ENCODE peak calls at places on chromosomes 16 and 17, in ten cellular contexts. One of them, this sample, is unnamed.

GRCh38 chr16:85884808-85885463 is 14.0 kb upstream of the IRF8 start:
- DNase-seq in CD4-positive, alpha-beta T cell: no peak
- DNase-seq in CD8-positive, alpha-beta T cell: no peak
- DNase-seq in nephron progenitor cell: no peak
- DNase-seq in AG04450: no peak
- DNase-seq in glutamatergic neuron: no peak
- DNase-seq in HFFc6: no peak
- DNase-seq in cardiac muscle cell: no peak
- DNase-seq in mucosa of descending colon: no peak
- DNase-seq in Panc1: no peak
- DNase-seq in this sample: no peak

GRCh38 chr16:85187002-85187401 is 74.7 kb upstream of the CIBAR2 start:
- DNase-seq in AG04450: no peak
- DNase-seq in HFFc6: peak
- DNase-seq in mucosa of descending colon: no peak
- DNase-seq in CD8-positive, alpha-beta T cell: no peak
- DNase-seq in Panc1: no peak
- DNase-seq in glutamatergic neuron: no peak
- DNase-seq in CD4-positive, alpha-beta T cell: no peak
- DNase-seq in nephron progenitor cell: no peak
- DNase-seq in cardiac muscle cell: no peak
- DNase-seq in this sample: no peak

GRCh38 chr17:62693616-62694415 is 66.3 kb downstream of the MRC2 start:
- DNase-seq in Panc1: no peak
- DNase-seq in AG04450: no peak
- DNase-seq in cardiac muscle cell: no peak
- DNase-seq in CD8-positive, alpha-beta T cell: no peak
- DNase-seq in nephron progenitor cell: no peak
- DNase-seq in mucosa of descending colon: no peak
- DNase-seq in CD4-positive, alpha-beta T cell: no peak
- DNase-seq in HFFc6: no peak
- DNase-seq in glutamatergic neuron: no peak
- DNase-seq in this sample: no peak

GRCh38 chr17:17042851-17043667 is 802 bp downstream of the MPRIP start:
- DNase-seq in glutamatergic neuron: peak
- DNase-seq in HFFc6: peak
- DNase-seq in AG04450: no peak
- DNase-seq in CD8-positive, alpha-beta T cell: peak
- DNase-seq in Panc1: no peak
- DNase-seq in mucosa of descending colon: peak
- DNase-seq in CD4-positive, alpha-beta T cell: no peak
- DNase-seq in nephron progenitor cell: peak
- DNase-seq in cardiac muscle cell: peak
- DNase-seq in this sample: no peak

GRCh38 chr17:16989230-16989952 is 17.5 kb upstream of the TNFRSF13B start:
- DNase-seq in Panc1: no peak
- DNase-seq in AG04450: no peak
- DNase-seq in glutamatergic neuron: no peak
- DNase-seq in CD4-positive, alpha-beta T cell: no peak
- DNase-seq in nephron progenitor cell: no peak
- DNase-seq in mucosa of descending colon: peak
- DNase-seq in cardiac muscle cell: no peak
- DNase-seq in CD8-positive, alpha-beta T cell: no peak
- DNase-seq in HFFc6: no peak
- DNase-seq in this sample: no peak

GRCh38 chr17:50541916-50542688 is 4.9 kb upstream of the SPATA20 start:
- DNase-seq in cardiac muscle cell: peak
- DNase-seq in AG04450: no peak
- DNase-seq in Panc1: no peak
- DNase-seq in glutamatergic neuron: peak
- DNase-seq in HFFc6: peak
- DNase-seq in CD8-positive, alpha-beta T cell: peak
- DNase-seq in nephron progenitor cell: peak
- DNase-seq in mucosa of descending colon: peak
- DNase-seq in CD4-positive, alpha-beta T cell: peak
- DNase-seq in this sample: peak

GRCh38 chr16:50683689-50684374 is 2.7 kb upstream of the SNX20 start:
- DNase-seq in AG04450: no peak
- DNase-seq in mucosa of descending colon: peak
- DNase-seq in Panc1: no peak
- DNase-seq in CD8-positive, alpha-beta T cell: peak
- DNase-seq in nephron progenitor cell: no peak
- DNase-seq in glutamatergic neuron: no peak
- DNase-seq in HFFc6: no peak
- DNase-seq in cardiac muscle cell: no peak
- DNase-seq in CD4-positive, alpha-beta T cell: no peak
- DNase-seq in this sample: no peak

GRCh38 chr17:76198702-76199101 is 41.6 kb downstream of the RNF157 start:
- DNase-seq in mucosa of descending colon: no peak
- DNase-seq in Panc1: no peak
- DNase-seq in CD8-positive, alpha-beta T cell: no peak
- DNase-seq in cardiac muscle cell: no peak
- DNase-seq in CD4-positive, alpha-beta T cell: no peak
- DNase-seq in glutamatergic neuron: no peak
- DNase-seq in HFFc6: no peak
- DNase-seq in AG04450: no peak
- DNase-seq in nephron progenitor cell: no peak
- DNase-seq in this sample: no peak

GRCh38 chr17:81683208-81683583 is 401 bp downstream of the ARL16 start:
- DNase-seq in glutamatergic neuron: peak
- DNase-seq in mucosa of descending colon: no peak
- DNase-seq in nephron progenitor cell: no peak
- DNase-seq in Panc1: no peak
- DNase-seq in CD8-positive, alpha-beta T cell: no peak
- DNase-seq in HFFc6: no peak
- DNase-seq in AG04450: no peak
- DNase-seq in cardiac muscle cell: no peak
- DNase-seq in CD4-positive, alpha-beta T cell: no peak
- DNase-seq in this sample: no peak

GRCh38 chr16:68233085-68233834 is 2.7 kb downstream of the ESRP2 start:
- DNase-seq in mucosa of descending colon: no peak
- DNase-seq in CD8-positive, alpha-beta T cell: no peak
- DNase-seq in HFFc6: no peak
- DNase-seq in Panc1: no peak
- DNase-seq in CD4-positive, alpha-beta T cell: no peak
- DNase-seq in glutamatergic neuron: no peak
- DNase-seq in AG04450: no peak
- DNase-seq in cardiac muscle cell: no peak
- DNase-seq in nephron progenitor cell: no peak
- DNase-seq in this sample: no peak

GRCh38 chr17:49822829-49823228 is 25.0 kb downstream of the TAC4 start:
- DNase-seq in cardiac muscle cell: peak
- DNase-seq in HFFc6: no peak
- DNase-seq in CD8-positive, alpha-beta T cell: no peak
- DNase-seq in CD4-positive, alpha-beta T cell: no peak
- DNase-seq in mucosa of descending colon: peak
- DNase-seq in Panc1: no peak
- DNase-seq in glutamatergic neuron: no peak
- DNase-seq in nephron progenitor cell: no peak
- DNase-seq in AG04450: peak
- DNase-seq in this sample: no peak

GRCh38 chr17:32588982-32589381 is 102.2 kb downstream of the CDK5R1 start:
- DNase-seq in mucosa of descending colon: no peak
- DNase-seq in cardiac muscle cell: no peak
- DNase-seq in Panc1: no peak
- DNase-seq in HFFc6: no peak
- DNase-seq in CD8-positive, alpha-beta T cell: no peak
- DNase-seq in glutamatergic neuron: no peak
- DNase-seq in nephron progenitor cell: no peak
- DNase-seq in CD4-positive, alpha-beta T cell: no peak
- DNase-seq in AG04450: no peak
- DNase-seq in this sample: no peak
- TF ChIP-seq CTCF in mucosa of descending colon: no peak
- TF ChIP-seq CTCF in cardiac muscle cell: peak
- TF ChIP-seq CTCF in Panc1: peak
- TF ChIP-seq CTCF in HFFc6: peak
- TF ChIP-seq CTCF in CD8-positive, alpha-beta T cell: no peak
- TF ChIP-seq CTCF in glutamatergic neuron: peak
- TF ChIP-seq CTCF in nephron progenitor cell: no peak
- TF ChIP-seq CTCF in CD4-positive, alpha-beta T cell: no peak
- TF ChIP-seq CTCF in AG04450: peak
- TF ChIP-seq CTCF in this sample: peak

GRCh38 chr17:57235124-57235523 is 21.2 kb upstream of the MSI2 start:
- DNase-seq in nephron progenitor cell: no peak
- DNase-seq in AG04450: no peak
- DNase-seq in Panc1: no peak
- DNase-seq in CD4-positive, alpha-beta T cell: no peak
- DNase-seq in mucosa of descending colon: no peak
- DNase-seq in cardiac muscle cell: no peak
- DNase-seq in HFFc6: no peak
- DNase-seq in CD8-positive, alpha-beta T cell: no peak
- DNase-seq in glutamatergic neuron: no peak
- DNase-seq in this sample: no peak

GRCh38 chr17:57228921-57229320 is 27.4 kb upstream of the MSI2 start:
- DNase-seq in nephron progenitor cell: no peak
- DNase-seq in Panc1: no peak
- DNase-seq in glutamatergic neuron: no peak
- DNase-seq in HFFc6: no peak
- DNase-seq in CD4-positive, alpha-beta T cell: no peak
- DNase-seq in mucosa of descending colon: no peak
- DNase-seq in CD8-positive, alpha-beta T cell: no peak
- DNase-seq in cardiac muscle cell: no peak
- DNase-seq in AG04450: no peak
- DNase-seq in this sample: no peak

GRCh38 chr17:57236686-57237299 is 19.5 kb upstream of the MSI2 start:
- DNase-seq in CD4-positive, alpha-beta T cell: no peak
- DNase-seq in CD8-positive, alpha-beta T cell: no peak
- DNase-seq in mucosa of descending colon: no peak
- DNase-seq in HFFc6: no peak
- DNase-seq in AG04450: no peak
- DNase-seq in Panc1: no peak
- DNase-seq in nephron progenitor cell: no peak
- DNase-seq in glutamatergic neuron: no peak
- DNase-seq in cardiac muscle cell: no peak
- DNase-seq in this sample: no peak

DNA sequence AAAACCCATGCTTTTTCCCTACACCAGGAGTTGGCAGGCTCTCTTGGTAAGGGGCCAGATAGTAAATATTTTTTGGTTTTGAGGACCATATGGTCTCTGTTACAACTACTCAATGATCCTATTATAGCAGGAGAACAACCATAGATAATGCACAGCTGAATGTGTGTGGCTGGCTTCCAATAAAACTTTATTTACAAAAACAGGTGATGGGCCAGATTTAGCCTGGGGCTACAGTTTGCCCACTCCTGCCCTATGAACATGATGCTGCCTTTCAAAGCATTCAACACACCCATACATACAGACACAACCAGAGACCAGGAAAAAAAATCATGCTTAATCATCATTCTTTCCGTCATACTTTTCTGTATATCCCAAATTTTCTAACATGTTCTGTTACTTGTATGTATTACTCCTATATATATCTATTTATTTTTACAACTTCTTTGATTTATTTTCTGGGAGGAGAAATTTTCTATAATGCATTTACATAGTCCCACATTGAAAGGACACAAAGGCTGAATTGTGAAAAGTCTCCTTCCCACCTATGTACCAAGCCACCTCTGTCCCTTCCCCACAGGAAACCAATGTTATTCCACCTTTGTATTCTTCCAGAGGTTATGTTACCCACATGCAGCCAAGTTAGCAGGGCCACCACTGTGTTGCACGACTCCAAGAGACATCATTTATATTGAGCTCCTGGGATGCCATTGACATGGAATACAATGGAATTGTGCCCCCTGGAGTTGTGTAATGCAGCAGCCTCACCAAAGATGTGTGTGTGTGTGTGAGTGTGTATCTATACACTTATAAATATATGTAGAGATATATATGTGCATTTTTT is 21.9 kb upstream of the MSI2 start:
- DNase-seq in cardiac muscle cell: no peak
- DNase-seq in CD8-positive, alpha-beta T cell: no peak
- DNase-seq in AG04450: no peak
- DNase-seq in nephron progenitor cell: no peak
- DNase-seq in HFFc6: no peak
- DNase-seq in CD4-positive, alpha-beta T cell: no peak
- DNase-seq in Panc1: no peak
- DNase-seq in mucosa of descending colon: no peak
- DNase-seq in glutamatergic neuron: no peak
- DNase-seq in this sample: no peak
- TF ChIP-seq CTCF in cardiac muscle cell: no peak
- TF ChIP-seq CTCF in CD8-positive, alpha-beta T cell: no peak
- TF ChIP-seq CTCF in AG04450: no peak
- TF ChIP-seq CTCF in nephron progenitor cell: no peak
- TF ChIP-seq CTCF in HFFc6: no peak
- TF ChIP-seq CTCF in CD4-positive, alpha-beta T cell: no peak
- TF ChIP-seq CTCF in Panc1: no peak
- TF ChIP-seq CTCF in mucosa of descending colon: no peak
- TF ChIP-seq CTCF in glutamatergic neuron: no peak
- TF ChIP-seq CTCF in this sample: no peak

GRCh38 chr16:2056077-2056476 is 8.3 kb downstream of the TSC2 start:
- DNase-seq in AG04450: no peak
- DNase-seq in cardiac muscle cell: no peak
- DNase-seq in mucosa of descending colon: no peak
- DNase-seq in CD4-positive, alpha-beta T cell: no peak
- DNase-seq in glutamatergic neuron: no peak
- DNase-seq in CD8-positive, alpha-beta T cell: no peak
- DNase-seq in HFFc6: no peak
- DNase-seq in Panc1: no peak
- DNase-seq in nephron progenitor cell: no peak
- DNase-seq in this sample: no peak
- TF ChIP-seq CTCF in AG04450: peak
- TF ChIP-seq CTCF in cardiac muscle cell: no peak
- TF ChIP-seq CTCF in mucosa of descending colon: no peak
- TF ChIP-seq CTCF in CD4-positive, alpha-beta T cell: no peak
- TF ChIP-seq CTCF in glutamatergic neuron: no peak
- TF ChIP-seq CTCF in CD8-positive, alpha-beta T cell: no peak
- TF ChIP-seq CTCF in HFFc6: peak
- TF ChIP-seq CTCF in Panc1: no peak
- TF ChIP-seq CTCF in nephron progenitor cell: no peak
- TF ChIP-seq CTCF in this sample: no peak

GRCh38 chr17:57085448-57086068 is 512 bp downstream of the AKAP1 start:
- DNase-seq in cardiac muscle cell: peak
- DNase-seq in HFFc6: peak
- DNase-seq in CD8-positive, alpha-beta T cell: peak
- DNase-seq in Panc1: no peak
- DNase-seq in nephron progenitor cell: peak
- DNase-seq in AG04450: no peak
- DNase-seq in mucosa of descending colon: peak
- DNase-seq in glutamatergic neuron: peak
- DNase-seq in CD4-positive, alpha-beta T cell: peak
- DNase-seq in this sample: no peak

GRCh38 chr17:57088298-57088697 is 3.3 kb downstream of the AKAP1 start:
- DNase-seq in nephron progenitor cell: no peak
- DNase-seq in CD8-positive, alpha-beta T cell: no peak
- DNase-seq in CD4-positive, alpha-beta T cell: no peak
- DNase-seq in cardiac muscle cell: no peak
- DNase-seq in mucosa of descending colon: no peak
- DNase-seq in AG04450: no peak
- DNase-seq in Panc1: no peak
- DNase-seq in glutamatergic neuron: no peak
- DNase-seq in HFFc6: no peak
- DNase-seq in this sample: no peak

GRCh38 chr17:57086069-57086930 is 1.3 kb downstream of the AKAP1 start:
- DNase-seq in HFFc6: peak
- DNase-seq in CD8-positive, alpha-beta T cell: peak
- DNase-seq in glutamatergic neuron: peak
- DNase-seq in cardiac muscle cell: no peak
- DNase-seq in mucosa of descending colon: peak
- DNase-seq in nephron progenitor cell: peak
- DNase-seq in CD4-positive, alpha-beta T cell: peak
- DNase-seq in Panc1: no peak
- DNase-seq in AG04450: no peak
- DNase-seq in this sample: no peak

GRCh38 chr17:57084361-57084801 is 665 bp upstream of the AKAP1 start:
- DNase-seq in AG04450: no peak
- DNase-seq in cardiac muscle cell: no peak
- DNase-seq in mucosa of descending colon: no peak
- DNase-seq in CD4-positive, alpha-beta T cell: no peak
- DNase-seq in HFFc6: peak
- DNase-seq in nephron progenitor cell: no peak
- DNase-seq in Panc1: peak
- DNase-seq in glutamatergic neuron: no peak
- DNase-seq in CD8-positive, alpha-beta T cell: no peak
- DNase-seq in this sample: no peak

GRCh38 chr17:57084802-57085447 is at the start of gene AKAP1:
- DNase-seq in glutamatergic neuron: peak
- DNase-seq in nephron progenitor cell: peak
- DNase-seq in Panc1: peak
- DNase-seq in CD4-positive, alpha-beta T cell: peak
- DNase-seq in HFFc6: peak
- DNase-seq in CD8-positive, alpha-beta T cell: peak
- DNase-seq in mucosa of descending colon: peak
- DNase-seq in cardiac muscle cell: peak
- DNase-seq in AG04450: peak
- DNase-seq in this sample: peak
- TF ChIP-seq CTCF in glutamatergic neuron: no peak
- TF ChIP-seq CTCF in nephron progenitor cell: no peak
- TF ChIP-seq CTCF in Panc1: peak
- TF ChIP-seq CTCF in CD4-positive, alpha-beta T cell: no peak
- TF ChIP-seq CTCF in HFFc6: peak
- TF ChIP-seq CTCF in CD8-positive, alpha-beta T cell: no peak
- TF ChIP-seq CTCF in mucosa of descending colon: no peak
- TF ChIP-seq CTCF in cardiac muscle cell: no peak
- TF ChIP-seq CTCF in AG04450: peak
- TF ChIP-seq CTCF in this sample: peak

This sample was measured in D721Med.